ENCODE peak calls at places on chromosomes 12 and 14, in eight cellular contexts. I is HT-29; O is AG09319; K is activated CD4-positive, alpha-beta memory T cell treated with anti-CD3 and anti-CD28 coated beads, Interleukin-2, amount 10 ng/mL, durations not matched to agents 7 days and 5 days; T is Calu3; W is foreskin melanocyte; D is left cardiac atrium; L is NCI-H460. Z is an unnamed sample.

GRCh38 chr14:68407275-68407674 is 385.6 kb downstream of the ZFP36L1 start:
- DNase-seq in I (peak), O (no peak), K (no peak), T (no peak), W (no peak), D (no peak), L (no peak), Z (no peak)

GRCh38 chr12:79934309-79935020 is 432 bp downstream of the PPP1R12A start:
- DNase-seq in I (peak), O (peak), K (peak), T (peak), W (peak), D (no peak), L (no peak), Z (no peak)

GRCh38 chr14:30553311-30553989 is 5.5 kb upstream of the G2E3 start:
- DNase-seq in I (no peak), O (no peak), K (no peak), T (no peak), W (no peak), D (no peak), L (no peak), Z (peak)

GRCh38 chr12:1518763-1519516 is 75.4 kb downstream of the FBXL14 start:
- DNase-seq in I (peak), O (peak), K (no peak), T (peak), W (no peak), D (no peak), L (peak), Z (peak)

GRCh38 chr14:104644656-104645055 is 40.1 kb upstream of the TMEM179 start:
- DNase-seq in I (no peak), O (no peak), K (no peak), T (no peak), W (no peak), D (no peak), L (no peak), Z (no peak)

GRCh38 chr14:22488522-22489246 is 100.3 kb downstream of the DAD1 start:
- DNase-seq in I (no peak), O (no peak), K (no peak), T (no peak), W (no peak), D (no peak), L (no peak), Z (no peak)

GRCh38 chr14:68955164-68955921 is 23.8 kb downstream of the ACTN1 start:
- DNase-seq in I (no peak), O (no peak), K (no peak), T (no peak), W (no peak), D (no peak), L (no peak), Z (no peak)

GRCh38 chr12:64618953-64619590 is 8.8 kb downstream of the RASSF3 start:
- DNase-seq in I (no peak), O (peak), K (no peak), T (no peak), W (no peak), D (no peak), L (no peak), Z (no peak)

Z was measured in A549.